ENCODE peak calls at places on chromosomes 5 and 9, in five cellular contexts. One of them, this sample, is unnamed.

GRCh38 chr5:91898865-91899264 is 515.7 kb upstream of the ARRDC3 start:
- DNase-seq in H9: no peak
- DNase-seq in mesenchymal stem cell: no peak
- DNase-seq in neuronal stem cell: no peak
- DNase-seq in trophoblast cell: no peak
- DNase-seq in this sample: no peak

GRCh38 chr9:87599901-87600610 is 102.4 kb downstream of the DAPK1 start:
- DNase-seq in H9: no peak
- DNase-seq in mesenchymal stem cell: peak; percentile 92
- DNase-seq in neuronal stem cell: no peak
- DNase-seq in trophoblast cell: peak; percentile 85
- DNase-seq in this sample: no peak

GRCh38 chr9:87445646-87446045 is 52.0 kb upstream of the DAPK1 start:
- DNase-seq in H9: peak; percentile 58
- DNase-seq in mesenchymal stem cell: peak; percentile 40
- DNase-seq in neuronal stem cell: peak; percentile 18
- DNase-seq in trophoblast cell: peak; percentile 61
- DNase-seq in this sample: peak; percentile 63

GRCh38 chr5:7321724-7322123 is 74.2 kb upstream of the ADCY2 start:
- DNase-seq in H9: no peak
- DNase-seq in mesenchymal stem cell: peak; percentile 81
- DNase-seq in neuronal stem cell: no peak
- DNase-seq in trophoblast cell: peak; percentile 89
- DNase-seq in this sample: no peak

GRCh38 chr9:105064248-105065118 is 136.5 kb upstream of the ABCA1 start:
- DNase-seq in H9: peak; percentile 37
- DNase-seq in mesenchymal stem cell: peak; percentile 99
- DNase-seq in neuronal stem cell: peak; percentile 18
- DNase-seq in trophoblast cell: peak; percentile 92
- DNase-seq in this sample: no peak

GRCh38 chr5:81896764-81897163 is 75.1 kb upstream of the ATG10 start:
- DNase-seq in H9: no peak
- DNase-seq in mesenchymal stem cell: no peak
- DNase-seq in neuronal stem cell: no peak
- DNase-seq in trophoblast cell: no peak
- DNase-seq in this sample: no peak

GRCh38 chr9:112352209-112352608 is 18.8 kb upstream of the PTBP3 start:
- DNase-seq in H9: no peak
- DNase-seq in mesenchymal stem cell: no peak
- DNase-seq in neuronal stem cell: no peak
- DNase-seq in trophoblast cell: no peak
- DNase-seq in this sample: no peak

GRCh38 chr9:95097279-95097678 is 220.2 kb downstream of the FANCC start:
- DNase-seq in H9: no peak
- DNase-seq in mesenchymal stem cell: no peak
- DNase-seq in neuronal stem cell: no peak
- DNase-seq in trophoblast cell: no peak
- DNase-seq in this sample: no peak

GRCh38 chr5:115809946-115810345 is 6.5 kb downstream of the CDO1 start:
- DNase-seq in H9: no peak
- DNase-seq in mesenchymal stem cell: no peak
- DNase-seq in neuronal stem cell: no peak
- DNase-seq in trophoblast cell: no peak
- DNase-seq in this sample: no peak

GRCh38 chr5:115810776-115811175 is 5.7 kb downstream of the CDO1 start:
- DNase-seq in H9: no peak
- DNase-seq in mesenchymal stem cell: no peak
- DNase-seq in neuronal stem cell: no peak
- DNase-seq in trophoblast cell: no peak
- DNase-seq in this sample: no peak

GRCh38 chr5:115813719-115814118 is 2.7 kb downstream of the CDO1 start:
- DNase-seq in H9: no peak
- DNase-seq in mesenchymal stem cell: no peak
- DNase-seq in neuronal stem cell: no peak
- DNase-seq in trophoblast cell: no peak
- DNase-seq in this sample: no peak

GRCh38 chr5:115812372-115812771 is 4.1 kb downstream of the CDO1 start:
- DNase-seq in H9: no peak
- DNase-seq in mesenchymal stem cell: no peak
- DNase-seq in neuronal stem cell: no peak
- DNase-seq in trophoblast cell: no peak
- DNase-seq in this sample: no peak

DNA sequence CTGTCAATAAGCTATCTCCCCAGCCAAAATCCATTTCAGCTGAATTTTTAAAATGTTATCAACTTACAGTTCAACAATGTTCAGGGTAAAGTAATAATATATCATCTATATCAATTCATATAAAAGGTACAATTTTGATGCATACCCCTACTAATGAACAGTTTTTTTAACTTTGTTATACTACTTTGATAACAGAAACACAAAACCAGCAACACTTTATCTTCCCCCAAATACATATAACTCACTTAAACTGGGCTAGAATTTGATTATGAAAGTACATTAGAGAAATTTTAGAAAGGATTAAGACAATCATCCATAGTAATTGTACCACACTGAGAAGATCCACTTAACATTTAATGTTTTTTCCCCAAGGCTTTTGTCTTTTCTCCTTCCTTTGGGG is 5.1 kb downstream of the CDO1 start:
- DNase-seq in H9: no peak
- DNase-seq in mesenchymal stem cell: no peak
- DNase-seq in neuronal stem cell: no peak
- DNase-seq in trophoblast cell: no peak
- DNase-seq in this sample: no peak
- H2BK12ac ChIP-seq in H9: no peak overlapping the region
- H2BK12ac ChIP-seq in mesenchymal stem cell: no peak overlapping the region
- H2BK12ac ChIP-seq in neuronal stem cell: no peak overlapping the region
- H2BK12ac ChIP-seq in trophoblast cell: no peak overlapping the region
- H2BK12ac ChIP-seq in this sample: no peak overlapping the region

DNA sequence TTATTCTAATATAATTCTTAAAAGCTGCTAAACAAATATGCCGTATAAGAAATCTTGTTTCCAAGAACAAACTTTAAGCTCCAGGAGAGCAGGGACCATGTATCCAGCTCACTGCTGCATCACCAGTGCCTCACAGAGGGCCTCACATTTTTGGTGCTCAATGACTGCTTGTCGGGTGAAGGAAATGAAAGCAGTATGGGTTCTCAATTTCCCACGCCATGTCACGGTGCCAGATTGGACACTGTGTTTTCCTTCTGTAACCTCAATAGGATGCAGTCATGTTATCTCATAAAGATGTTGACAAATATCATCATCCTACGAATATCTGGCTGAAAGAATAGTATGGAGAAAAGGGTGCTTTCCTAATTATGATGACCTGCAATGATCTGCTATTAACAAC is 64.7 kb downstream of the POU5F2 start:
- DNase-seq in H9: no peak
- DNase-seq in mesenchymal stem cell: no peak
- DNase-seq in neuronal stem cell: no peak
- DNase-seq in trophoblast cell: no peak
- DNase-seq in this sample: no peak
- H2BK12ac ChIP-seq in H9: no peak overlapping the region
- H2BK12ac ChIP-seq in mesenchymal stem cell: no peak overlapping the region
- H2BK12ac ChIP-seq in neuronal stem cell: no peak overlapping the region
- H2BK12ac ChIP-seq in trophoblast cell: no peak overlapping the region
- H2BK12ac ChIP-seq in this sample: no peak overlapping the region

GRCh38 chr9:73034962-73035361 is 82.1 kb upstream of the ALDH1A1 start:
- DNase-seq in H9: no peak
- DNase-seq in mesenchymal stem cell: no peak
- DNase-seq in neuronal stem cell: no peak
- DNase-seq in trophoblast cell: no peak
- DNase-seq in this sample: no peak

GRCh38 chr9:73026375-73026774 is 73.5 kb upstream of the ALDH1A1 start:
- DNase-seq in H9: no peak
- DNase-seq in mesenchymal stem cell: no peak
- DNase-seq in neuronal stem cell: no peak
- DNase-seq in trophoblast cell: no peak
- DNase-seq in this sample: no peak

GRCh38 chr9:73030370-73031039 is 77.7 kb upstream of the ALDH1A1 start:
- DNase-seq in H9: no peak
- DNase-seq in mesenchymal stem cell: no peak
- DNase-seq in neuronal stem cell: no peak
- DNase-seq in trophoblast cell: no peak
- DNase-seq in this sample: no peak

DNA sequence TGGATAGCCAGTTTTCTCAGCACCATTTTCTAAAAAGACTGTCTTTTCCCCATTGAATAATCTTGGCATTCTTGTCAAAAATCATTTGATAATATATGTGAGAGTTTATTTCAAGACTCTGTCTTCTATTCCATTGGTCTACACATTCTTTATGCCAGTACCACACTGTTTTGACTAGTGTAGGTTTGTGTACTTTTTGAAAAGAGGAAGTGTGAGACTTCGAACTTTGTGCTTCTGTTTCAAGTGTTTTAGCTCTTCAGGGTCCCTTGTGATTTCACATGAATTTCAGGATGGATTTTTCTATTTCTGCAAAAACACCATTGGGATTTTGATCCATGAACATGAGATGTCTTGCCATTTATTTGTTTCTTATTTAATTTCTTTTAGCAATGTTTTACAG is 78.5 kb upstream of the ALDH1A1 start:
- DNase-seq in H9: no peak
- DNase-seq in mesenchymal stem cell: no peak
- DNase-seq in neuronal stem cell: no peak
- DNase-seq in trophoblast cell: no peak
- DNase-seq in this sample: no peak
- H2BK12ac ChIP-seq in H9: no peak overlapping the region
- H2BK12ac ChIP-seq in mesenchymal stem cell: no peak overlapping the region
- H2BK12ac ChIP-seq in neuronal stem cell: no peak overlapping the region
- H2BK12ac ChIP-seq in trophoblast cell: no peak overlapping the region
- H2BK12ac ChIP-seq in this sample: no peak overlapping the region

GRCh38 chr5:142685418-142686209 is at the start of gene FGF1:
- DNase-seq in H9: no peak
- DNase-seq in mesenchymal stem cell: no peak
- DNase-seq in neuronal stem cell: no peak
- DNase-seq in trophoblast cell: peak; percentile 23
- DNase-seq in this sample: no peak
- H2BK12ac ChIP-seq in H9: peak within 1 kb of the TSS; percentile 41
- H2BK12ac ChIP-seq in mesenchymal stem cell: no peak within 1 kb of the TSS
- H2BK12ac ChIP-seq in neuronal stem cell: peak within 1 kb of the TSS; percentile 92
- H2BK12ac ChIP-seq in trophoblast cell: no peak within 1 kb of the TSS
- H2BK12ac ChIP-seq in this sample: peak within 1 kb of the TSS; percentile 76

GRCh38 chr9:93955356-93956182 is 414 bp upstream of the BARX1 start:
- DNase-seq in H9: peak; percentile 84
- DNase-seq in mesenchymal stem cell: no peak
- DNase-seq in neuronal stem cell: no peak
- DNase-seq in trophoblast cell: no peak
- DNase-seq in this sample: peak; percentile 79

GRCh38 chr9:93958121-93958874 is 3.1 kb upstream of the BARX1 start:
- DNase-seq in H9: peak; percentile 48
- DNase-seq in mesenchymal stem cell: no peak
- DNase-seq in neuronal stem cell: no peak
- DNase-seq in trophoblast cell: peak; percentile 44
- DNase-seq in this sample: peak; percentile 75

GRCh38 chr9:93954436-93955355 is at the start of gene BARX1:
- DNase-seq in H9: peak; percentile 53
- DNase-seq in mesenchymal stem cell: no peak
- DNase-seq in neuronal stem cell: no peak
- DNase-seq in trophoblast cell: peak; percentile 39
- DNase-seq in this sample: peak; percentile 79

GRCh38 chr9:93953492-93954435 is 1.4 kb downstream of the BARX1 start:
- DNase-seq in H9: peak; percentile 55
- DNase-seq in mesenchymal stem cell: no peak
- DNase-seq in neuronal stem cell: no peak
- DNase-seq in trophoblast cell: no peak
- DNase-seq in this sample: no peak

DNA sequence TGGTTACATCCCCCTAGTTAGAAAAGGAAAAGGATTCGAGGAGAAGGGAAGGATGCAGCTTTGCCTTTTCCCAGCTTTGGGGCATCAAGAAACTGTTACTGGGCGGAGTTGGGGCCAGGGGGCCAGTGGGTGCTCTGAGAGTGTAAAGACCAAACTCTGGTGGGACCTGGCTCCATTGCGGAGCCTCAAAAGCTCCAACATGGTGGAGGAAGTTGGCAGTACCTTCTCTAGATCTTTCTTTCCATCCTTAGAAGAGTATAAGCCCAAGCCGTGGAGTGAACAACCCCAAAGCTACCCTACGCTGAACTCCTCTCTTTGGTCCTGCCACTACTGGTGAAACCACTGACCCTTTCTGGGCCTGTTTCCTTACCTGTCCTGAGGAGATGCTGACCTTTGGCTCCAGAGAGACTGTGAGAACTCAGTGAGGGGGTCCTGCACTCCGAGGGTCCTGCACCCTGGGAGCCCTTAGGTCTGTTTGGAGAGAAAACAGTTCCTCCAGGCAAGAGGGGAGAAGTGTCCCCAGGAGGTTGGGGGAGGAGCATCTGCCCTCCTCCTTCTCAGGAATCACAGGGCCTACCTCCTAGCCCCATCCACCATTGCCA is 1.1 kb upstream of the BARX1 start:
- DNase-seq in H9: no peak
- DNase-seq in mesenchymal stem cell: no peak
- DNase-seq in neuronal stem cell: no peak
- DNase-seq in trophoblast cell: no peak
- DNase-seq in this sample: no peak
- H2BK12ac ChIP-seq in H9: no peak overlapping the region
- H2BK12ac ChIP-seq in mesenchymal stem cell: no peak overlapping the region
- H2BK12ac ChIP-seq in neuronal stem cell: no peak overlapping the region
- H2BK12ac ChIP-seq in trophoblast cell: no peak overlapping the region
- H2BK12ac ChIP-seq in this sample: peak overlapping the region; percentile 90

This sample was measured in H1.